ENCODE peak calls at places on chromosomes 6 and 20, in five cellular contexts. Y is HepG2, V is K562, D is H1, M is GM12878. W is an unnamed sample.

GRCh38 chr6:43768983-43769525 is 957 bp upstream of the VEGFA start:
- DNase-seq in Y (no peak), V (no peak), D (no peak), M (no peak), W (no peak)

GRCh38 chr20:34268851-34269668 is 27.8 kb downstream of the ASIP start:
- DNase-seq in Y (no peak), V (no peak), D (peak), M (no peak), W (no peak)

GRCh38 chr6:8829296-8829695 is 394.0 kb upstream of the SLC35B3 start:
- DNase-seq in Y (no peak), V (no peak), D (no peak), M (no peak), W (no peak)

GRCh38 chr6:110513001-110513400 is 36.6 kb upstream of the SLC22A16 start:
- DNase-seq in Y (no peak), V (no peak), D (no peak), M (no peak), W (no peak)

GRCh38 chr6:1524040-1524480 is 85.7 kb upstream of the FOXC1 start:
- DNase-seq in Y (no peak), V (peak), D (peak), M (no peak), W (peak)

GRCh38 chr6:104682722-104683643 is 176.7 kb downstream of the HACE1 start:
- DNase-seq in Y (peak), V (peak), D (peak), M (no peak), W (peak)

GRCh38 chr6:103122766-103123601 is 1729.5 kb downstream of the GRIK2 start:
- DNase-seq in Y (peak), V (peak), D (peak), M (no peak), W (peak)

GRCh38 chr6:36539814-36540568 is 7.3 kb downstream of the STK38 start:
- DNase-seq in Y (no peak), V (no peak), D (no peak), M (no peak), W (no peak)

GRCh38 chr20:19765266-19765665 is 7.2 kb downstream of the RIN2 start:
- DNase-seq in Y (no peak), V (no peak), D (no peak), M (no peak), W (no peak)

GRCh38 chr20:60102665-60103210 is 144.5 kb downstream of the CDH26 start:
- DNase-seq in Y (no peak), V (no peak), D (no peak), M (no peak), W (no peak)

GRCh38 chr20:33791959-33792597 is 19.1 kb upstream of the CHMP4B start:
- DNase-seq in Y (peak), V (peak), D (peak), M (no peak), W (no peak)

GRCh38 chr6:74731204-74731603 is 474.6 kb downstream of the COL12A1 start:
- DNase-seq in Y (no peak), V (no peak), D (no peak), M (no peak), W (no peak)

GRCh38 chr20:34538671-34539123 is 19.8 kb upstream of the MAP1LC3A start:
- DNase-seq in Y (peak), V (peak), D (peak), M (no peak), W (no peak)

GRCh38 chr20:36885355-36885754 is 9.4 kb downstream of the TLDC2 start:
- DNase-seq in Y (no peak), V (peak), D (no peak), M (no peak), W (no peak)

GRCh38 chr6:73942581-73942980 is 246.6 kb downstream of the CD109 start:
- DNase-seq in Y (peak), V (no peak), D (no peak), M (no peak), W (peak)

GRCh38 chr6:140043357-140043756 is 668.9 kb upstream of the CITED2 start:
- DNase-seq in Y (no peak), V (no peak), D (no peak), M (no peak), W (peak)

GRCh38 chr6:151721671-151722070 is 85.8 kb upstream of the ESR1 start:
- DNase-seq in Y (no peak), V (no peak), D (no peak), M (no peak), W (no peak)

GRCh38 chr6:42787018-42787611 is 5.3 kb downstream of the BICRAL start:
- DNase-seq in Y (no peak), V (peak), D (no peak), M (no peak), W (no peak)

GRCh38 chr6:143807103-143807425 is 36.1 kb upstream of the LTV1 start:
- DNase-seq in Y (no peak), V (no peak), D (no peak), M (no peak), W (no peak)
- TF ChIP-seq SRF in Y (no peak), V (no peak), D (no peak), M (no peak), W (no peak)

DNA sequence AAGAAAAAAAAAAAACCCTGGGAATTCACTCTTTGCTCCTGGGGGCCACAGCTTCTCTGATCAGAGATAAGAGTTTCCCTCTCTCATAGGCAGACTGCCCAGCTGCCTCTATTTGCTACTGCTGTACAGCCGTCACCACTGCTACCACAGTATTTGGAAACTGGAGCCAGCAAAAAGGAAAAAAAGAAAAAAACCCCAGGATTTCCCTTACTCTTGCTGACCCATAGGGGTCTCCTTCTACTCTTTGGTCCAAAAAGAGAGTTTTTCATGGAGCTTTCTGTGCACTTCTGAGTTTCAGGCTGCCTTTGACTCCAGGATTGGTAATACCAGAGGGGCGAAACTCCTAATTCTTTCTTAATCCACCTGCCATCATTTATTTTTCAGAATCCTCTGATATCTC is 89.7 kb downstream of the MDGA1 start:
- DNase-seq in Y (peak), V (peak), D (no peak), M (no peak), W (no peak)
- TF ChIP-seq SP1 in Y (no peak), V (no peak), D (no peak), M (no peak), W (no peak)

GRCh38 chr20:61930776-61931475 is 134.8 kb downstream of the TAF4 start:
- DNase-seq in Y (no peak), V (no peak), D (peak), M (no peak), W (no peak)

GRCh38 chr20:61931476-61932198 is 134.0 kb downstream of the TAF4 start:
- DNase-seq in Y (no peak), V (no peak), D (peak), M (no peak), W (no peak)

GRCh38 chr20:61933481-61933950 is 132.2 kb downstream of the TAF4 start:
- DNase-seq in Y (no peak), V (no peak), D (no peak), M (no peak), W (no peak)

GRCh38 chr20:61932711-61933480 is 132.8 kb downstream of the TAF4 start:
- DNase-seq in Y (no peak), V (no peak), D (peak), M (no peak), W (no peak)

GRCh38 chr20:61932199-61932592 is 133.5 kb downstream of the TAF4 start:
- DNase-seq in Y (no peak), V (no peak), D (peak), M (no peak), W (no peak)
- TF ChIP-seq SRF in Y (no peak), V (no peak), D (no peak), M (no peak), W (no peak)

DNA sequence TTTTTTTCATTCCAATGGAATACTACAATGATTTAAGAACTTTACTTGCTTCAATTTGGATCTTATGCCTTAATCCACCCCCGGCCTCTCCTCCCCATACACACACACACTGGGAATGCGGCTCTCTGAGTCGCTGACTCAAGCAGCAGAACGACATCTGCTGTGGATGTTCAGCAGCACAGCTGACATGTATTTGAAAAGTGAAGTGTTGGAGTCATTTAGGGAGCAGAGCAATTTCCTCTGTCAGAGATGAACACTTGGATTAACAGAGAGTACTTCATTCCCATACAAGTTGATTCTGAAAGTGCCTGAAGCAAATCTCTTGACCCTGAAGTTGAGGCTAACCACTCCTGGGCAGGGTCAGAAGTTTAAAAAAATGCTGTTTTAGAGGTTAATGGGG is 27.9 kb upstream of the LAMA4 start:
- DNase-seq in Y (no peak), V (no peak), D (no peak), M (no peak), W (no peak)
- TF ChIP-seq SP1 in Y (no peak), V (no peak), D (no peak), M (no peak), W (no peak)

GRCh38 chr6:136323431-136324112 is 33.9 kb upstream of the BCLAF1 start:
- DNase-seq in Y (no peak), V (no peak), D (no peak), M (no peak), W (no peak)

GRCh38 chr6:136324981-136325380 is 35.3 kb upstream of the BCLAF1 start:
- DNase-seq in Y (no peak), V (no peak), D (no peak), M (no peak), W (no peak)

GRCh38 chr6:136330634-136331033 is 41.0 kb upstream of the BCLAF1 start:
- DNase-seq in Y (no peak), V (no peak), D (no peak), M (no peak), W (no peak)

GRCh38 chr6:136331461-136331860 is 41.8 kb upstream of the BCLAF1 start:
- DNase-seq in Y (no peak), V (no peak), D (no peak), M (no peak), W (no peak)

DNA sequence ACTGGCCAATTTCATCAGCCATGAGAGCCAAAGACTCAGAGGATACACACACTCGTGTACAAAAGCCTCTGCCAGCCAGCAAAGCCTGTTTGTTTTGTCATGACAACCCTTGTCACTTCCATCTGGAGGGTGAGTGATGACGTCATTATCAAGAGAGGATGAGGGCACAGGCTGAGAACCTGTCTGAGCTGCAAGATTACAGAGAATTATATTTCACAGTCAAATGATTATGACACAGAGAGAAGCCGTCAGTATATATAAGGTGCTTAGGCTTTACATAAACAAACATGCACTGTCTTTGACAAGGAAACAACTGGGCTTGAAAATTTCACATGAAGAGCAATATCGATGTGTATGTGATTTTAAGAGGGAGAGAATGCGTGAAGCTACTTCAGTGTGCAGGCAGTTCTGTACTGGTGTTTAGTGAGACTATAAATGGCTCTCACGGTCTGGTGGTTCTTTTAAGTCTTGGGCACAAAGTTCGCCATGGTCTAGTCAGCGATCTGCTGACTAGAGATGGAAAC is 36.5 kb upstream of the BCLAF1 start:
- DNase-seq in Y (peak), V (no peak), D (no peak), M (no peak), W (no peak)
- TF ChIP-seq SRF in Y (no peak), V (no peak), D (no peak), M (no peak), W (no peak)

GRCh38 chr6:15324427-15324985 is 78.6 kb downstream of the JARID2 start:
- DNase-seq in Y (peak), V (no peak), D (no peak), M (no peak), W (no peak)

GRCh38 chr6:15325540-15325955 is 79.7 kb downstream of the JARID2 start:
- DNase-seq in Y (no peak), V (no peak), D (no peak), M (no peak), W (no peak)

GRCh38 chr6:15329154-15329781 is 83.4 kb downstream of the JARID2 start:
- DNase-seq in Y (no peak), V (no peak), D (peak), M (no peak), W (no peak)

GRCh38 chr6:15326072-15326614 is 80.3 kb downstream of the JARID2 start:
- DNase-seq in Y (no peak), V (no peak), D (peak), M (no peak), W (no peak)

DNA sequence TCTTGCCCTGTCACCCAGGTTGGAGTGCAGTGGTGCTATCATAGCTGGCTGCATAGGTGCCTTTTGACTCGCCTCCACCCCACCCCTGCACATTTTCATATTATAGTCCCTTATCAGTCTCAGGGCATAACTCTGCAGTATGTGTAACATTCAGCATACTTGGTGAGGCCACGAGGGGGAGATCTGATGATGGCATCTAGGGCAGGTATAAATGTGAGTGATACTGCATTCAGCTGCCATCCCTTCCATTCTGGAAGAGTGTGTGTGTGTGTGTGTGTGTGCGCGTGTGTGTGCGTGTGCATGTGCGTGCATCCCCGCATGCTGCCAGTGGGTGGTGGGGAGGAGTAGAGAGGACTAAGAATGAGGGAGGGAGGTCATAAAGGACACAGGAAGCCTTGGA is 81.4 kb downstream of the JARID2 start:
- DNase-seq in Y (no peak), V (peak), D (peak), M (no peak), W (peak)
- TF ChIP-seq SP1 in Y (no peak), V (peak), D (no peak), M (no peak), W (no peak)

DNA sequence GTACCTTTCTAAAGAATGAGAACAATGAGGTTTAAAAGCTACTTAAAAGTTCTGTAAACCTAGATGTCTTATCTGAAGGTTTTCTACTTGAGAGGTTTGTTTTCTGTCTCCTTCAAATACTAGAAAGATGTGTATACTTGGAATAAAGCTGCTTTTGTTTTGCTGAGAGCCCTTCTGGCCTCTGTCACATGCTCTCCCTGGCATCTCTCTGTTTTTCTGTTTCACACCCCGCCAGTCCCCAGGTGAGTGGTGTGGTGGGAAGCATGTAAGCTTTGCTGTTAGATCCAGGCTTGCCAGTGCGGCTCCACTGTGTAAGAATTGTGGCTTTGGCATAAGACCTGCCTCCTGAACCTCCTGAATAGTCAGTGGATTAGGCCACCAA is 56.8 kb downstream of the SNX9 start:
- DNase-seq in Y (no peak), V (no peak), D (no peak), M (no peak), W (no peak)
- TF ChIP-seq SRF in Y (no peak), V (no peak), D (no peak), M (no peak), W (no peak)

DNA sequence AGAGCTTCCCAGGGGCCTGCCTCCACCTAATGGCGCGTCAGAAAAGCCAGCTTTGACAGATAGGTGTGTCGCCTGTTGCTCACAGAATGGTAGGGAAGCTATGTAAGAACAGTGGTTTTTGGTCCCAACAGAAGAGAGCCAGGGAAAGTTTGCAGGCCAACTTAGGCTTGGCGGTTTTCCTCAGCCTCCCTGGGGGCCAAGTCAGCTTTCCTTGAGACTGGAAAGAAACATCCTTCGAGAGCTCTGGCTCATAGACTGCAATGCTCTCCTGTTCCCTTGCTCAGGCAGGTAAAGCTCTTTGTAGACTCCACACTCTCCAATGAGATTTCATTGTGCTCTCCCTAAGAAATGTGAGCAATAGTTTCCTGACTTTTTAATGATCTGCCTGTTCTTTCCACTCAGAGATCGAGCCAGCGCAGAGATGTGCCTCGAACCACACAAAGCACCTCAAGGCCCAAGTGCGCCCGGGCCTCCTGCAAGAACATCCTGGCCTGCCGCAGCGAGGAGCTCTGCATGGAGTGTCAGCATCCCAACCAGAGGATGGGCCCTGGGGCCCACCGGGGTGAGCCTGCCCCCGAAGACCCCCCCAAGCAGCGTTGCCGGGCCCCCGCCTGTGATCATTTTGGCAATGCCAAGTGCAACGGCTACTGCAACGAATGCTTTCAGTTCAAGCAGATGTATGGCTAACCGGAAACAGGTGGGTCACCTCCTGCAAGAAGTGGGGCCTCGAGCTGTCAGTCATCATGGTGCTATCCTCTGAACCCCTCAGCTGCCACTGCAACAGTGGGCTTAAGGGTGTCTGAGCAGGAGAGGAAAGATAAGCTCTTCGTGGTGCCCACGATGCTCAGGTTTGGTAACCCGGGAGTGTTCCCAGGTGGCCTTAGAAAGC is 13.8 kb downstream of the TNFAIP3 start:
- DNase-seq in Y (no peak), V (no peak), D (no peak), M (no peak), W (no peak)
- TF ChIP-seq SP1 in Y (no peak), V (no peak), D (no peak), M (no peak), W (no peak)

GRCh38 chr6:137160763-137161162 is 12.7 kb downstream of the IL22RA2 start:
- DNase-seq in Y (no peak), V (no peak), D (no peak), M (no peak), W (no peak)
- TF ChIP-seq SRF in Y (no peak), V (no peak), D (no peak), M (no peak), W (no peak)

W was measured in HCT116.